ENCODE peak calls at places on chromosomes 13 and 19, in four cellular contexts. S is putamen, D is left colon, M is NCI-H1417. Z is an unnamed sample.
A peak's percentile ranks its signal among the peaks of the same experiment; 100 is the strongest.

GRCh38 chr19:44684892-44685847 is 13.8 kb upstream of the CEACAM16 start:
- DNase-seq in M (no peak), S (no peak), D (no peak), Z (no peak)

GRCh38 chr13:28047784-28048388 is 52.5 kb downstream of the FLT3 start:
- DNase-seq in D (no peak), S (no peak), M (no peak), Z (no peak)

GRCh38 chr19:37718357-37718756 is 1.2 kb downstream of the ZNF607 start:
- DNase-seq in S (no peak), M (no peak), D (no peak), Z (no peak)

GRCh38 chr13:111947876-111948275 is 119.1 kb upstream of the SOX1 start:
- DNase-seq in M (no peak), D (no peak), S (no peak), Z (no peak)

GRCh38 chr13:76948139-76948538 is at the start of gene ACOD1:
- DNase-seq in M (no peak), S (no peak), D (no peak), Z (no peak)

GRCh38 chr19:1324792-1325567 is 39.3 kb downstream of the EFNA2 start:
- DNase-seq in D (peak; percentile 51), S (peak; percentile 69), M (no peak), Z (no peak)

GRCh38 chr13:23617551-23618014 is 47.4 kb downstream of the TNFRSF19 start:
- DNase-seq in S (no peak), M (no peak), D (no peak), Z (no peak)

GRCh38 chr19:39563408-39563807 is 23.4 kb upstream of the EID2 start:
- DNase-seq in D (no peak), M (peak; percentile 41), S (no peak), Z (no peak)

GRCh38 chr19:46599716-46600392 is 1.3 kb upstream of the CALM3 start:
- DNase-seq in M (no peak), D (no peak), S (no peak), Z (no peak)

GRCh38 chr19:43533546-43534304 is 737 bp downstream of the ZNF575 start:
- DNase-seq in D (peak; percentile 100), S (peak; percentile 93), M (peak; percentile 98), Z (peak; percentile 100)

GRCh38 chr13:114319441-114319871 is 5.2 kb downstream of the CHAMP1 start:
- DNase-seq in M (no peak), S (no peak), D (no peak), Z (no peak)

GRCh38 chr13:32211788-32212187 is 103.4 kb downstream of the ZAR1L start:
- DNase-seq in S (no peak), M (no peak), D (no peak), Z (no peak)

GRCh38 chr19:36547001-36547732 is 19.1 kb upstream of the ZNF260 start:
- DNase-seq in M (no peak), S (no peak), D (no peak), Z (no peak)

GRCh38 chr19:31421856-31422255 is 72.6 kb upstream of the TSHZ3 start:
- DNase-seq in D (no peak), S (no peak), M (no peak), Z (no peak)

GRCh38 chr19:57813919-57814504 is 701 bp downstream of the ZNF552 start:
- DNase-seq in D (peak; percentile 47), S (no peak), M (no peak), Z (peak; percentile 22)

GRCh38 chr13:45781553-45782326 is 69.8 kb downstream of the SIAH3 start:
- DNase-seq in D (peak; percentile 52), S (no peak), M (peak; percentile 83), Z (no peak)

GRCh38 chr19:13098291-13099072 is 4.2 kb downstream of the LYL1 start:
- DNase-seq in M (no peak), D (no peak), S (no peak), Z (peak; percentile 64)

Z was measured in prostate gland.